ENCODE peak calls at places on chromosomes 13 and 19, in eight cellular contexts. U is H54; P is naive B cell; O is stimulated activated CD4-positive, alpha-beta T cell treated with anti-CD3 and anti-CD28 coated beads, Interleukin-2, amount 100 ng/mL, for 48 hours; Q is stimulated activated naive CD4-positive, alpha-beta T cell; L is transverse colon; A is Right ventricle myocardium superior; D is astrocyte of the spinal cord. H is an unnamed sample.

GRCh38 chr13:95784891-95785290 is 108.0 kb downstream of the DNAJC3 start:
- DNase-seq in A (no peak), L (no peak), D (peak; percentile 34), U (no peak), O (no peak), Q (no peak), P (no peak), H (no peak)

GRCh38 chr13:23741879-23742510 is 147.2 kb downstream of the MIPEP start:
- DNase-seq in D (no peak), Q (no peak), P (no peak), L (no peak), O (no peak), A (no peak), U (no peak), H (no peak)

GRCh38 chr13:74931698-74932433 is 550.1 kb downstream of the TBC1D4 start:
- DNase-seq in U (no peak), L (no peak), P (no peak), D (no peak), Q (no peak), O (no peak), A (no peak), H (no peak)

GRCh38 chr19:32869369-32870153 is at the start of gene SLC7A9:
- DNase-seq in P (no peak), L (no peak), A (no peak), O (no peak), Q (no peak), U (no peak), D (no peak), H (no peak)

GRCh38 chr13:25415196-25415595 is 43.4 kb downstream of the ATP8A2 start:
- DNase-seq in U (no peak), L (no peak), P (no peak), O (no peak), D (no peak), Q (no peak), A (no peak), H (no peak)

GRCh38 chr13:107721436-107721835 is 493.9 kb downstream of the LIG4 start:
- DNase-seq in A (no peak), L (no peak), O (no peak), Q (no peak), D (no peak), U (no peak), P (no peak), H (no peak)

GRCh38 chr13:36750461-36750860 is 68.6 kb upstream of the RFXAP start:
- DNase-seq in A (no peak), Q (no peak), O (no peak), U (no peak), L (no peak), P (no peak), D (no peak), H (no peak)

GRCh38 chr19:18153555-18154134 is 682 bp downstream of the PIK3R2 start:
- DNase-seq in Q (peak; percentile 40), A (no peak), U (no peak), O (peak; percentile 21), L (peak; percentile 48), P (no peak), D (no peak), H (no peak)

GRCh38 chr13:21584973-21585592 is 18.9 kb downstream of the MICU2 start:
- DNase-seq in P (no peak), O (no peak), L (no peak), Q (no peak), U (no peak), A (no peak), D (no peak), H (no peak)

GRCh38 chr13:94660695-94661324 is 51.5 kb downstream of the SOX21 start:
- DNase-seq in D (peak; percentile 34), P (no peak), O (no peak), A (no peak), L (no peak), U (no peak), Q (no peak), H (peak; percentile 13)

GRCh38 chr13:42181381-42181953 is 90.5 kb upstream of the AKAP11 start:
- DNase-seq in U (no peak), Q (no peak), L (no peak), A (no peak), O (no peak), D (no peak), P (no peak), H (no peak)

H was measured in H4.